ENCODE peak calls at places on chromosomes 7 and 10, in five cellular contexts. U, H, N, R and D are unnamed samples.

GRCh38 chr10:48990226-48990625 is 50.6 kb upstream of the LRRC18 start:
- DNase-seq in H (no peak), R (no peak), U (no peak), N (no peak), D (no peak)

GRCh38 chr10:21166557-21167287 is 269.6 kb upstream of the NEBL start:
- DNase-seq in U (no peak), H (no peak), N (peak), R (no peak), D (no peak)

GRCh38 chr7:35619863-35620262 is 75.1 kb downstream of the HERPUD2 start:
- DNase-seq in H (no peak), U (no peak), N (no peak), R (no peak), D (no peak)

GRCh38 chr7:47314728-47315601 is 266.9 kb downstream of the TNS3 start:
- DNase-seq in H (no peak), U (no peak), R (no peak), N (no peak), D (no peak)

GRCh38 chr7:101882595-101883564 is 65.5 kb downstream of the CUX1 start:
- DNase-seq in R (peak), N (peak), H (no peak), U (no peak), D (no peak)

GRCh38 chr7:45593121-45593541 is 19.0 kb downstream of the ADCY1 start:
- DNase-seq in U (no peak), N (no peak), R (no peak), H (peak), D (no peak)

GRCh38 chr10:47025540-47026300 is 114.5 kb downstream of the PTPN20 start:
- DNase-seq in H (peak), N (no peak), U (no peak), R (no peak), D (no peak)

GRCh38 chr10:35783305-35783838 is 141.3 kb upstream of the FZD8 start:
- DNase-seq in N (no peak), H (no peak), R (no peak), U (no peak), D (no peak)

GRCh38 chr7:49781996-49782395 is 8.6 kb downstream of the VWC2 start:
- DNase-seq in U (no peak), R (no peak), H (no peak), N (no peak), D (no peak)

GRCh38 chr10:101777857-101778145 is 1.9 kb upstream of the FGF8 start:
- DNase-seq in U (no peak), H (no peak), N (no peak), R (no peak), D (no peak)

GRCh38 chr10:11163990-11164805 is 146.5 kb downstream of the CELF2 start:
- DNase-seq in U (no peak), N (no peak), R (peak), H (no peak), D (no peak)

GRCh38 chr10:43852141-43852540 is 203.5 kb upstream of the ZNF32 start:
- DNase-seq in H (no peak), R (no peak), U (no peak), N (peak), D (no peak)

GRCh38 chr10:93991596-93992284 is 2.0 kb upstream of the PLCE1 start:
- DNase-seq in H (no peak), N (peak), R (peak), U (no peak), D (no peak)

GRCh38 chr7:129421717-129422250 is 12.4 kb upstream of the STRIP2 start:
- DNase-seq in U (no peak), H (no peak), N (no peak), R (no peak), D (no peak)

GRCh38 chr7:104368006-104368405 is 39.6 kb downstream of the LHFPL3 start:
- DNase-seq in N (no peak), U (no peak), R (no peak), H (no peak), D (no peak)

GRCh38 chr10:132920101-132920925 is 22.1 kb downstream of the CFAP46 start:
- DNase-seq in U (no peak), H (no peak), N (no peak), R (no peak), D (no peak)

GRCh38 chr7:98619450-98620321 is 2.6 kb downstream of the NPTX2 start:
- DNase-seq in U (no peak), R (no peak), N (peak), H (no peak), D (no peak)

GRCh38 chr10:95542330-95542729 is 18.8 kb downstream of the SORBS1 start:
- DNase-seq in R (no peak), N (no peak), H (no peak), U (no peak), D (no peak)

GRCh38 chr10:128419466-128420019 is 293.3 kb upstream of the MKI67 start:
- DNase-seq in U (no peak), R (no peak), H (no peak), N (no peak), D (no peak)

GRCh38 chr7:122137291-122138077 is 6.6 kb downstream of the AASS start:
- DNase-seq in U (no peak), N (no peak), H (no peak), R (no peak), D (no peak)

GRCh38 chr7:127752829-127753228 is 100.8 kb downstream of the SND1 start:
- DNase-seq in H (no peak), U (no peak), R (no peak), N (no peak), D (no peak)

GRCh38 chr10:100370976-100371706 is 24.1 kb downstream of the SCD start:
- DNase-seq in H (peak), N (peak), R (peak), U (peak), D (no peak)

GRCh38 chr7:131329176-131329570 is 1.5 kb downstream of the MKLN1 start:
- DNase-seq in H (no peak), N (peak), R (no peak), U (no peak), D (no peak)

GRCh38 chr10:71009031-71009605 is 120.8 kb upstream of the PCBD1 start:
- DNase-seq in H (no peak), R (no peak), U (no peak), N (no peak), D (no peak)

GRCh38 chr10:49360271-49361177 is 35.4 kb downstream of the DRGX start:
- DNase-seq in U (no peak), R (no peak), N (no peak), H (peak), D (no peak)

GRCh38 chr10:2362331-2362730 is 625.0 kb upstream of the ADARB2 start:
- DNase-seq in H (no peak), U (no peak), R (no peak), N (no peak), D (no peak)

GRCh38 chr10:23051855-23052309 is 43.5 kb upstream of the MSRB2 start:
- DNase-seq in H (no peak), U (no peak), R (no peak), N (no peak), D (no peak)

GRCh38 chr10:100687143-100687953 is 58.0 kb upstream of the PAX2 start:
- DNase-seq in H (no peak), N (no peak), U (no peak), R (no peak), D (no peak)

GRCh38 chr10:97889461-97890265 is 40.0 kb downstream of the GOLGA7B start:
- DNase-seq in N (no peak), H (peak), R (no peak), U (no peak), D (no peak)

GRCh38 chr7:116328161-116328560 is 117.8 kb downstream of the TES start:
- DNase-seq in U (no peak), N (no peak), H (no peak), R (no peak), D (no peak)

GRCh38 chr7:133310232-133310852 is 57.5 kb downstream of the EXOC4 start:
- DNase-seq in R (no peak), U (no peak), N (peak), H (no peak), D (peak)

GRCh38 chr10:5441106-5441505 is 28.7 kb downstream of the NET1 start:
- DNase-seq in R (no peak), U (no peak), H (no peak), N (no peak), D (no peak)

GRCh38 chr7:137449016-137449415 is 105.5 kb upstream of the PTN start:
- DNase-seq in H (no peak), N (no peak), U (no peak), R (no peak), D (no peak)

GRCh38 chr10:118112496-118113125 is 65.9 kb upstream of the RAB11FIP2 start:
- DNase-seq in H (no peak), U (no peak), R (no peak), N (no peak), D (no peak)

GRCh38 chr10:11197266-11197712 is 179.6 kb downstream of the CELF2 start:
- DNase-seq in N (peak), H (no peak), R (no peak), U (no peak), D (no peak)

GRCh38 chr10:28331821-28332220 is 29.0 kb upstream of the MPP7 start:
- DNase-seq in N (no peak), H (no peak), U (no peak), R (no peak), D (no peak)

GRCh38 chr10:10313099-10313875 is 704.4 kb upstream of the CELF2 start:
- DNase-seq in U (no peak), H (no peak), N (no peak), R (no peak), D (no peak)

GRCh38 chr7:141533149-141533949 is 17.9 kb upstream of the AGK start:
- DNase-seq in N (peak), H (no peak), R (peak), U (peak), D (peak)